ENCODE peak calls at places on chromosomes 11 and 22, in six cellular contexts. T is HepG2, Y is right lobe of liver, U is IMR-90, N is left ventricle myocardium inferior, V is PC-3. O is an unnamed sample. For H3K4me1, the result is how much of the 10 kb centered on the place peaks cover.

GRCh38 chr11:71998649-71999310 is at the start of gene IL18BP:
- DNase-seq in T (no peak), Y (no peak), U (no peak), N (no peak), V (no peak), O (peak)

GRCh38 chr11:78397398-78397797 is 20.2 kb downstream of the GAB2 start:
- DNase-seq in T (no peak), Y (no peak), U (no peak), N (no peak), V (no peak), O (no peak)

GRCh38 chr11:92227233-92227593 is 2.6 kb downstream of the FAT3 start:
- DNase-seq in T (no peak), Y (no peak), U (no peak), N (no peak), V (no peak), O (no peak)

GRCh38 chr22:23067023-23067650 is 3.2 kb upstream of the GNAZ start:
- DNase-seq in T (no peak), Y (no peak), U (no peak), N (no peak), V (no peak), O (no peak)

GRCh38 chr11:27701262-27702105 is 1.2 kb upstream of the BDNF start:
- DNase-seq in T (no peak), Y (no peak), U (peak), N (peak), V (peak), O (no peak)

GRCh38 chr11:78060533-78060932 is 3.1 kb upstream of the THRSP start:
- DNase-seq in T (no peak), Y (no peak), U (no peak), N (no peak), V (no peak), O (no peak)

GRCh38 chr11:14672635-14673034 is 29.0 kb downstream of the PDE3B start:
- DNase-seq in T (no peak), Y (no peak), U (peak), N (no peak), V (no peak), O (no peak)

GRCh38 chr11:109547356-109548027 is 125.5 kb downstream of the C11orf87 start:
- DNase-seq in T (no peak), Y (no peak), U (peak), N (no peak), V (peak), O (no peak)

GRCh38 chr11:73565804-73566203 is 32.1 kb downstream of the FAM168A start:
- DNase-seq in T (no peak), Y (no peak), U (no peak), N (no peak), V (no peak), O (no peak)

GRCh38 chr11:72328366-72329224 is 84.6 kb upstream of the PHOX2A start:
- DNase-seq in T (no peak), Y (no peak), U (peak), N (no peak), V (peak), O (no peak)

GRCh38 chr11:131064373-131064991 is 148.2 kb upstream of the SNX19 start:
- DNase-seq in T (peak), Y (no peak), U (peak), N (peak), V (peak), O (no peak)

GRCh38 chr22:45051946-45052345 is 42.1 kb upstream of the PHF21B start:
- DNase-seq in T (no peak), Y (no peak), U (no peak), N (no peak), V (no peak), O (no peak)

GRCh38 chr11:130467116-130467990 is 18.9 kb downstream of the ADAMTS15 start:
- DNase-seq in T (no peak), Y (no peak), U (no peak), N (no peak), V (no peak), O (no peak)

GRCh38 chr11:105670811-105671210 is 60.9 kb downstream of the GRIA4 start:
- DNase-seq in T (no peak), Y (no peak), U (peak), N (no peak), V (peak), O (no peak)

GRCh38 chr11:429391-429790 is 12.4 kb downstream of the ANO9 start:
- DNase-seq in T (no peak), Y (peak), U (no peak), N (no peak), V (no peak), O (peak)

GRCh38 chr11:46351148-46351547 is 3.9 kb downstream of the DGKZ start:
- DNase-seq in T (no peak), Y (no peak), U (no peak), N (no peak), V (no peak), O (no peak)
- H3K4me1 ChIP-seq in T (under half), Y (under half), U (under half), N (half or more), V (under half), O (half or more)

GRCh38 chr11:128411149-128411548 is 176.2 kb downstream of the ETS1 start:
- DNase-seq in T (no peak), Y (no peak), U (no peak), N (no peak), V (no peak), O (no peak)
- H3K4me1 ChIP-seq in T (under half), Y (under half), U (under half), N (under half), V (under half), O (under half)

GRCh38 chr11:64056861-64057260 is 21.1 kb downstream of the FLRT1 start:
- DNase-seq in T (no peak), Y (no peak), U (no peak), N (no peak), V (no peak), O (no peak)
- H3K4me1 ChIP-seq in T (under half), Y (under half), U (under half), N (half or more), V (under half), O (under half)

DNA sequence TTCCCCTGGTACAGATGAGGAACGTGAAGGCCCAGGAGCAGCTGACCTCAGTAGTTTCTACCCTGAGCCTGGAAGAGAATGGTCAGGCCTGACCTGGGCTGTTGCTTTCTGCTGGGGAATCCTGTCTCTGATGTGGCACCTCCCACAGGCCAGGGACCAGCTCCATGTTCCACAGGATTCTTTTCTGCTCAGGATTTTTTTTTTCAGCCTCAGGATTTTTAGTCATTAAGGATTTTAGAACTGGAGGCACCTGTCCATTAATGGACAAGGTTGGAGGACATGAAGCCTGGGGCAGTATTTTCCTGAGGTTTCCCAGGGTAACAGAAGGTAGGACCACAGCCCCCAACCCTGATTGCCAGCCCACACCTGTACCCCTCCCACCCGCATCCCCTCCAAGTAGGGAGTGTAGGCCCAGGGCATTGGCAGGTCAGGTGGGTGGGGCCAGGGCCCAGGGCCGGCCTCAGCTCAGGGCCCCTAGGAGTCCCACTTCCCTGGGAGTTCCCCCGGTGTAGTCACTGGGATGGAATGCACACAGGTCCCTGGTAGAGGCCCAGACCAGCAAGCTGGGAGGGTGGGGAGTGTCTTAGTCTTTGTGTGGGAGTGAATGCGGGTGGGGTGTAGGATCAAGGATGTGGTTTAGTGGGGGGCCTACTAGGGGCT is 16.1 kb downstream of the BIK start:
- DNase-seq in T (peak), Y (no peak), U (peak), N (no peak), V (peak), O (no peak)
- H3K4me1 ChIP-seq in T (under half), Y (under half), U (under half), N (under half), V (under half), O (under half)